ENCODE peak calls at places on chromosome 15, in seven cellular contexts. Z is Peyer's patch, E is endodermal cell, B is psoas muscle, U is cardiac muscle cell, D is mammary epithelial cell, O is breast epithelium. Q is an unnamed sample.

GRCh38 chr15:52857937-52858336 is 67.8 kb upstream of the ONECUT1 start:
- DNase-seq in Z (no peak), E (peak; percentile 57), B (no peak), U (no peak), D (peak; percentile 3), O (no peak), Q (no peak)

GRCh38 chr15:28942046-28942445 is 56.3 kb downstream of the APBA2 start:
- DNase-seq in Z (peak; percentile 73), E (no peak), B (no peak), U (no peak), D (no peak), O (no peak), Q (no peak)

GRCh38 chr15:31752363-31752762 is 278.0 kb upstream of the CHRNA7 start:
- DNase-seq in Z (no peak), E (no peak), B (no peak), U (no peak), D (peak; percentile 6), O (no peak), Q (no peak)

GRCh38 chr15:74402873-74403589 is 30.7 kb downstream of the SEMA7A start:
- DNase-seq in Z (peak; percentile 93), E (no peak), B (no peak), U (no peak), D (no peak), O (no peak), Q (peak; percentile 48)

GRCh38 chr15:85000189-85000864 is 18.7 kb downstream of the PDE8A start:
- DNase-seq in Z (no peak), E (no peak), B (no peak), U (no peak), D (no peak), O (no peak), Q (no peak)

GRCh38 chr15:33089878-33090757 is 104.4 kb downstream of the FMN1 start:
- DNase-seq in Z (no peak), E (no peak), B (no peak), U (no peak), D (peak; percentile 79), O (no peak), Q (peak; percentile 64)

GRCh38 chr15:25508369-25509002 is 69.7 kb upstream of the UBE3A start:
- DNase-seq in Z (no peak), E (no peak), B (no peak), U (peak; percentile 55), D (no peak), O (no peak), Q (no peak)

GRCh38 chr15:73991260-73991659 is 835 bp downstream of the STOML1 start:
- DNase-seq in Z (no peak), E (no peak), B (peak; percentile 90), U (no peak), D (no peak), O (no peak), Q (no peak)

GRCh38 chr15:25240461-25241021 is 198.3 kb downstream of the UBE3A start:
- DNase-seq in Z (no peak), E (no peak), B (peak; percentile 18), U (no peak), D (no peak), O (no peak), Q (no peak)

GRCh38 chr15:46676233-46677206 is 1040.8 kb upstream of the SEMA6D start:
- DNase-seq in Z (no peak), E (no peak), B (no peak), U (no peak), D (no peak), O (no peak), Q (no peak)

DNA sequence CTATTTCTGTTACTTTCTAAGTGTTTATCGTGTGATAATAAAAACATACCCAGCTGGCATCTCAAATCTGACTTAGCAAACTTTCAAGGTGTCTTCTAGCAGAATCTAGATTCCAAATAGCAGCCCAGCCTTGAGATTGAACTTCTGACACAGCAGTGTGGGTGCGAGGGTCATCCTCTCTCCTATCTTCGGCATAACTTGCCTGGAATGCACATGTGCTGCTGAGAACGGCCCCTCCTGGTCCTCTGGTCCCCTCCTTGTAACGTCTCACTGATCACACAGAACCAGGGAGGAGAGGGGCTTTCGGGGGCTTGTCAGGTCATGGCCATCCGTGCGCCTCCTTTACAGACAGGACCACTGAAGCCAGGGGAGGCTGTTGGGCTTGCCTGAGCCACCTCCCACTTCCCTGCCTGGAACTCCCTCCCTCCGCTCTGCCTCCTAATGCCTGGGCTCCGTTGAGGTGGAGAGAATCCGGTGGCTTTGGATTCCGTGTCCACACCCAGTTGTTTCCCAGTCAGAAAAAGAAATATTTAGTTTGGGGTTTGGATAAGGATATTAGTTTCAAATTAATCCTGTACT is 344.4 kb upstream of the C2CD4B start:
- DNase-seq in Z (no peak), E (peak; percentile 63), B (no peak), U (no peak), D (no peak), O (no peak), Q (no peak)
- H3K4me3 ChIP-seq in Z (no peak overlapping the region), E (peak overlapping the region; percentile 20), B (no peak overlapping the region), U (no peak overlapping the region), D (no peak overlapping the region), O (no peak overlapping the region), Q (no peak overlapping the region)

DNA sequence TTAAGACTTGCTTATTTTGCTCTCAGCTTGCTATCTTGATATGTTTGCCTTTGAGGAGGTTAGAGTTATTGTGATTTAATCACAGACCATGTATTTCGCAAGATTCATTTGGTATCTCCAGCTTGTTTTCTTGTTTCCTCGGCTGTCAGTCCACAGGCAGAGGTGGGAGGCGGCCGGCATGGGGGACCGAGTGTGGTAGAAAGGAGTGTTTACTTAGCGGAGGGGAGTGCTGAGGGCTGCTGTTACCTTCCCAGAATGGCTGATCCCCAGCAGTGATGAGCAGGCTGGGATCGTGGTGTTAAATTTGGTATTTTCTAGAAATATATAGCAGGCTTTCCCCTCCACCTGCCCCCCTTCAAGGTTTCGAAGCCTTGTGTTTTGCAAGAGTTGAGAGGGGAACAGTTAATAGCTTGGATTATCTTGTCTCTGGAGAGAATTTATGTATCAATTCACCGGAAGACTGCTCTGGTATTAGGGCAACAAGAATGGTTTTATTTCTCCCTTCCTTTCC is 151.2 kb downstream of the IGF1R start:
- DNase-seq in Z (no peak), E (peak; percentile 89), B (no peak), U (peak; percentile 21), D (peak; percentile 22), O (no peak), Q (no peak)
- H3K27ac ChIP-seq in Z (peak overlapping the region; percentile 32), E (peak overlapping the region; percentile 99), B (peak overlapping the region; percentile 64), U (peak overlapping the region; percentile 63), D (peak overlapping the region; percentile 41), O (peak overlapping the region; percentile 59), Q (no peak overlapping the region)

GRCh38 chr15:60000824-60001641 is 3.1 kb upstream of the FOXB1 start:
- DNase-seq in Z (no peak), E (peak; percentile 56), B (no peak), U (no peak), D (no peak), O (no peak), Q (no peak)
- H3K27me3 ChIP-seq in Z (peaks cover 91% of the 10 kb centered on the region), E (peaks cover 100% of the 10 kb centered on the region), B (peaks cover 99% of the 10 kb centered on the region), U (peaks cover 100% of the 10 kb centered on the region), D (peaks cover 92% of the 10 kb centered on the region), O (peaks cover 100% of the 10 kb centered on the region), Q (peaks cover 72% of the 10 kb centered on the region)

GRCh38 chr15:42270551-42270950 is 2.5 kb upstream of the GANC start:
- DNase-seq in Z (no peak), E (no peak), B (no peak), U (no peak), D (peak; percentile 5), O (no peak), Q (peak; percentile 27)

GRCh38 chr15:42273900-42274692 is 863 bp upstream of the TMEM87A start:
- DNase-seq in Z (peak; percentile 88), E (peak; percentile 69), B (peak; percentile 79), U (peak; percentile 18), D (peak; percentile 90), O (peak; percentile 41), Q (peak; percentile 83)

GRCh38 chr15:42273099-42273899 is at the start of the genes GANC and TMEM87A:
- DNase-seq in Z (peak; percentile 99), E (peak; percentile 99), B (peak; percentile 98), U (peak; percentile 99), D (peak; percentile 98), O (peak; percentile 97), Q (peak; percentile 99)

GRCh38 chr15:42272768-42273098 is 268 bp upstream of the GANC start:
- DNase-seq in Z (no peak), E (no peak), B (no peak), U (no peak), D (no peak), O (no peak), Q (no peak)

GRCh38 chr15:42270996-42271395 is 2.0 kb upstream of the GANC start:
- DNase-seq in Z (no peak), E (no peak), B (no peak), U (no peak), D (no peak), O (no peak), Q (peak; percentile 14)
- H3K4me3 ChIP-seq in Z (no peak overlapping the region), E (peak overlapping the region; percentile 61), B (peak overlapping the region; percentile 73), U (peak overlapping the region; percentile 76), D (peak overlapping the region; percentile 4), O (peak overlapping the region; percentile 16), Q (no peak overlapping the region)

GRCh38 chr15:77798847-77799246 is 166.1 kb upstream of the LINGO1 start:
- DNase-seq in Z (no peak), E (no peak), B (no peak), U (no peak), D (no peak), O (no peak), Q (no peak)

GRCh38 chr15:77796046-77796729 is 163.5 kb upstream of the LINGO1 start:
- DNase-seq in Z (no peak), E (no peak), B (no peak), U (no peak), D (no peak), O (no peak), Q (no peak)

GRCh38 chr15:77795446-77795845 is 162.7 kb upstream of the LINGO1 start:
- DNase-seq in Z (no peak), E (no peak), B (no peak), U (peak; percentile 59), D (no peak), O (no peak), Q (no peak)

GRCh38 chr15:77798151-77798550 is 165.4 kb upstream of the LINGO1 start:
- DNase-seq in Z (no peak), E (no peak), B (no peak), U (no peak), D (no peak), O (peak; percentile 25), Q (no peak)

GRCh38 chr15:77797270-77797669 is 164.6 kb upstream of the LINGO1 start:
- DNase-seq in Z (no peak), E (no peak), B (no peak), U (no peak), D (no peak), O (peak; percentile 23), Q (peak; percentile 7)
- H3K27ac ChIP-seq in Z (no peak overlapping the region), E (no peak overlapping the region), B (no peak overlapping the region), U (no peak overlapping the region), D (no peak overlapping the region), O (peak overlapping the region; percentile 43), Q (no peak overlapping the region)